ENCODE peak calls at places on chromosomes 16 and 17, in eight cellular contexts. J is Caco-2; T is mesothelial cell of epicardium; N is CD4-positive, alpha-beta T cell; M is stimulated activated CD4-positive, alpha-beta T cell treated with anti-CD3 and anti-CD28 coated beads, Interleukin-4, amount 100 ng/mL, for 4 hours; G is ELR; B is DMS153; D is lung microvascular endothelial cell. K is an unnamed sample.

GRCh38 chr17:70773210-70773609 is 603.9 kb downstream of the KCNJ2 start:
- DNase-seq in N (no peak), M (no peak), J (no peak), G (no peak), B (no peak), D (no peak), T (no peak), K (no peak)

GRCh38 chr17:11380761-11381160 is 139.7 kb downstream of the SHISA6 start:
- DNase-seq in N (no peak), D (no peak), G (no peak), J (no peak), M (no peak), B (no peak), T (no peak), K (no peak)

GRCh38 chr17:68718465-68718864 is 117.3 kb upstream of the FAM20A start:
- DNase-seq in M (no peak), B (no peak), D (no peak), T (no peak), J (no peak), N (no peak), G (no peak), K (no peak)

GRCh38 chr16:71360378-71360777 is 1.9 kb downstream of the CALB2 start:
- DNase-seq in N (no peak), B (no peak), D (peak; percentile 78), M (no peak), T (no peak), G (peak; percentile 92), J (no peak), K (no peak)

GRCh38 chr16:85353013-85353412 is 240.7 kb upstream of the CIBAR2 start:
- DNase-seq in G (no peak), T (no peak), J (no peak), D (no peak), M (no peak), B (no peak), N (no peak), K (no peak)

GRCh38 chr17:38877130-38877851 is 7.4 kb downstream of the LASP1 start:
- DNase-seq in B (peak; percentile 60), M (peak; percentile 33), D (no peak), T (no peak), G (no peak), J (no peak), N (peak; percentile 22), K (peak; percentile 53)

GRCh38 chr16:7351572-7351971 is 18.9 kb downstream of the RBFOX1 start:
- DNase-seq in M (no peak), B (peak; percentile 16), D (no peak), T (no peak), N (no peak), G (no peak), J (no peak), K (no peak)

GRCh38 chr16:28117168-28117565 is 53.7 kb upstream of the GSG1L start:
- DNase-seq in B (no peak), M (no peak), J (no peak), T (no peak), N (no peak), G (no peak), D (no peak), K (no peak)

GRCh38 chr17:41806685-41807445 is 4.9 kb downstream of the P3H4 start:
- DNase-seq in M (no peak), B (no peak), J (no peak), G (no peak), N (no peak), D (no peak), T (no peak), K (no peak)

GRCh38 chr16:81635336-81635947 is 143.6 kb upstream of the PLCG2 start:
- DNase-seq in J (no peak), G (no peak), N (no peak), D (no peak), T (no peak), B (no peak), M (no peak), K (no peak)

GRCh38 chr17:14474591-14474990 is 173.7 kb downstream of the HS3ST3B1 start:
- DNase-seq in G (peak; percentile 6), B (no peak), T (no peak), N (no peak), J (no peak), M (no peak), D (no peak), K (no peak)

GRCh38 chr17:76845524-76845923 is 22.7 kb upstream of the MGAT5B start:
- DNase-seq in D (no peak), B (no peak), M (no peak), J (no peak), G (peak; percentile 41), T (no peak), N (no peak), K (no peak)

GRCh38 chr17:3002538-3003301 is 60.7 kb downstream of the OR1D5 start:
- DNase-seq in B (no peak), J (no peak), N (no peak), T (no peak), D (no peak), G (no peak), M (no peak), K (no peak)

GRCh38 chr17:78957076-78957475 is 22.6 kb downstream of the LGALS3BP start:
- DNase-seq in M (no peak), B (no peak), N (no peak), T (no peak), J (no peak), G (peak; percentile 65), D (no peak), K (no peak)

GRCh38 chr16:10386517-10387377 is 886 bp downstream of the ATF7IP2 start:
- DNase-seq in M (no peak), D (peak; percentile 21), T (no peak), B (no peak), J (no peak), N (no peak), G (no peak), K (no peak)

GRCh38 chr16:89190150-89190958 is 10.0 kb downstream of the SLC22A31 start:
- DNase-seq in T (peak; percentile 39), N (no peak), D (no peak), M (no peak), J (no peak), G (no peak), B (no peak), K (no peak)

GRCh38 chr17:48960834-48961515 is 7.4 kb downstream of the GIP start:
- DNase-seq in T (no peak), B (no peak), G (no peak), J (peak; percentile 41), M (no peak), D (no peak), N (no peak), K (no peak)

GRCh38 chr17:48335858-48336500 is 94.0 kb downstream of the SKAP1 start:
- DNase-seq in B (peak; percentile 18), J (peak; percentile 79), D (peak; percentile 60), M (no peak), T (no peak), G (peak; percentile 75), N (no peak), K (peak; percentile 64)

GRCh38 chr16:68231384-68232136 is 4.4 kb downstream of the ESRP2 start:
- DNase-seq in B (no peak), N (no peak), D (no peak), J (no peak), M (no peak), T (no peak), G (no peak), K (no peak)

GRCh38 chr16:10312784-10313724 is 72.8 kb upstream of the ATF7IP2 start:
- DNase-seq in M (no peak), J (no peak), B (no peak), T (no peak), G (no peak), N (no peak), D (no peak), K (no peak)

GRCh38 chr17:47801906-47802305 is 19.7 kb downstream of the OSBPL7 start:
- DNase-seq in G (no peak), M (no peak), D (no peak), N (no peak), T (no peak), J (no peak), B (no peak), K (no peak)

GRCh38 chr16:54165912-54166265 is 120.7 kb downstream of the IRX3 start:
- DNase-seq in J (no peak), G (no peak), M (no peak), D (no peak), B (no peak), N (no peak), T (no peak), K (no peak)

GRCh38 chr17:18992454-18993130 is 12.0 kb downstream of the FAM83G start:
- DNase-seq in G (no peak), D (no peak), N (no peak), T (no peak), B (no peak), J (no peak), M (no peak), K (peak; percentile 21)

GRCh38 chr17:35912942-35913341 is 17.6 kb downstream of the RDM1 start:
- DNase-seq in D (no peak), N (no peak), M (no peak), B (no peak), T (no peak), G (no peak), J (no peak), K (no peak)

GRCh38 chr17:8053600-8053999 is 14.7 kb downstream of the ALOX15B start:
- DNase-seq in B (no peak), T (no peak), D (no peak), M (no peak), N (no peak), G (no peak), J (no peak), K (no peak)

GRCh38 chr16:88734361-88734728 is 28.0 kb downstream of the CTU2 start:
- DNase-seq in B (peak; percentile 47), G (no peak), D (no peak), M (no peak), T (no peak), J (no peak), N (no peak), K (no peak)

GRCh38 chr17:42608692-42609181 is 437 bp downstream of the RETREG3 start:
- DNase-seq in B (no peak), D (peak; percentile 28), T (no peak), J (no peak), G (peak; percentile 36), M (peak; percentile 2), N (peak; percentile 2), K (no peak)

GRCh38 chr16:49743206-49743470 is 112.8 kb downstream of the ZNF423 start:
- DNase-seq in M (no peak), J (no peak), T (no peak), D (no peak), N (no peak), G (no peak), B (no peak), K (no peak)

GRCh38 chr16:85082553-85083050 is 29.7 kb downstream of the CIBAR2 start:
- DNase-seq in N (no peak), D (no peak), B (no peak), J (no peak), G (no peak), M (no peak), T (no peak), K (no peak)

GRCh38 chr16:2476741-2477140 is 1.8 kb downstream of the TBC1D24 start:
- DNase-seq in B (no peak), N (no peak), T (no peak), D (no peak), M (no peak), J (no peak), G (no peak), K (no peak)

GRCh38 chr17:52138350-52138749 is 20.2 kb downstream of the CA10 start:
- DNase-seq in J (no peak), T (no peak), N (no peak), D (no peak), G (no peak), B (no peak), M (no peak), K (no peak)

GRCh38 chr17:61381537-61381936 is 18.1 kb upstream of the TBX2 start:
- DNase-seq in T (no peak), N (no peak), M (no peak), J (no peak), B (no peak), G (no peak), D (no peak), K (no peak)

GRCh38 chr17:56203430-56203829 is 50.2 kb downstream of the ANKFN1 start:
- DNase-seq in N (no peak), G (peak; percentile 33), M (no peak), J (no peak), B (peak; percentile 50), T (no peak), D (peak; percentile 64), K (peak; percentile 4)

GRCh38 chr16:67391424-67392300 is 1.6 kb downstream of the TPPP3 start:
- DNase-seq in N (no peak), G (no peak), M (no peak), J (no peak), B (peak; percentile 75), D (no peak), T (no peak), K (no peak)

K was measured in NCI-H2029.